ENCODE peak calls at places on chromosomes 11 and 22, in four cellular contexts. One of them, this sample, is unnamed. For H3K36me3, the result is how much of the 10 kb centered on the place peaks cover.

GRCh38 chr11:118522571-118523072 is 4.7 kb upstream of the TTC36 start:
- DNase-seq in neural progenitor cell: peak
- DNase-seq in breast epithelium: no peak
- DNase-seq in left ventricle myocardium inferior: no peak
- DNase-seq in this sample: no peak

GRCh38 chr22:35761037-35761436 is 43.4 kb downstream of the APOL5 start:
- DNase-seq in neural progenitor cell: no peak
- DNase-seq in breast epithelium: no peak
- DNase-seq in left ventricle myocardium inferior: no peak
- DNase-seq in this sample: no peak

GRCh38 chr22:46735747-46736608 is 2.1 kb downstream of the CERK start:
- DNase-seq in neural progenitor cell: peak
- DNase-seq in breast epithelium: no peak
- DNase-seq in left ventricle myocardium inferior: no peak
- DNase-seq in this sample: no peak

GRCh38 chr11:10395196-10395897 is 59.7 kb upstream of the AMPD3 start:
- DNase-seq in neural progenitor cell: no peak
- DNase-seq in breast epithelium: no peak
- DNase-seq in left ventricle myocardium inferior: no peak
- DNase-seq in this sample: no peak

GRCh38 chr22:25059438-25059837 is 106.9 kb downstream of the KIAA1671 start:
- DNase-seq in neural progenitor cell: no peak
- DNase-seq in breast epithelium: no peak
- DNase-seq in left ventricle myocardium inferior: no peak
- DNase-seq in this sample: no peak

GRCh38 chr11:43555811-43556210 is 124.7 kb upstream of the HSD17B12 start:
- DNase-seq in neural progenitor cell: peak
- DNase-seq in breast epithelium: no peak
- DNase-seq in left ventricle myocardium inferior: no peak
- DNase-seq in this sample: no peak

GRCh38 chr11:112163875-112164521 is at the start of gene IL18:
- DNase-seq in neural progenitor cell: peak
- DNase-seq in breast epithelium: no peak
- DNase-seq in left ventricle myocardium inferior: peak
- DNase-seq in this sample: no peak

GRCh38 chr11:36008576-36008975 is 64.7 kb downstream of the LDLRAD3 start:
- DNase-seq in neural progenitor cell: no peak
- DNase-seq in breast epithelium: no peak
- DNase-seq in left ventricle myocardium inferior: no peak
- DNase-seq in this sample: no peak

GRCh38 chr11:24421766-24422165 is 75.1 kb upstream of the LUZP2 start:
- DNase-seq in neural progenitor cell: no peak
- DNase-seq in breast epithelium: no peak
- DNase-seq in left ventricle myocardium inferior: no peak
- DNase-seq in this sample: no peak

GRCh38 chr11:75868990-75869389 is 54.0 kb downstream of the UVRAG start:
- DNase-seq in neural progenitor cell: no peak
- DNase-seq in breast epithelium: no peak
- DNase-seq in left ventricle myocardium inferior: no peak
- DNase-seq in this sample: no peak

GRCh38 chr11:114566273-114566672 is 6.6 kb upstream of the NXPE1 start:
- DNase-seq in neural progenitor cell: peak
- DNase-seq in breast epithelium: no peak
- DNase-seq in left ventricle myocardium inferior: no peak
- DNase-seq in this sample: no peak

GRCh38 chr11:107493117-107493516 is 35.5 kb upstream of the CWF19L2 start:
- DNase-seq in neural progenitor cell: no peak
- DNase-seq in breast epithelium: no peak
- DNase-seq in left ventricle myocardium inferior: no peak
- DNase-seq in this sample: no peak

GRCh38 chr11:76293189-76293631 is 86.9 kb upstream of the WNT11 start:
- DNase-seq in neural progenitor cell: no peak
- DNase-seq in breast epithelium: no peak
- DNase-seq in left ventricle myocardium inferior: no peak
- DNase-seq in this sample: no peak

GRCh38 chr11:508956-509355 is 1.9 kb upstream of the RNH1 start:
- DNase-seq in neural progenitor cell: no peak
- DNase-seq in breast epithelium: no peak
- DNase-seq in left ventricle myocardium inferior: no peak
- DNase-seq in this sample: no peak

GRCh38 chr22:38452373-38453064 is 2.5 kb downstream of the KCNJ4 start:
- DNase-seq in neural progenitor cell: no peak
- DNase-seq in breast epithelium: no peak
- DNase-seq in left ventricle myocardium inferior: peak
- DNase-seq in this sample: no peak

GRCh38 chr11:74024630-74025029 is 15.7 kb upstream of the UCP3 start:
- DNase-seq in neural progenitor cell: no peak
- DNase-seq in breast epithelium: no peak
- DNase-seq in left ventricle myocardium inferior: peak
- DNase-seq in this sample: no peak

GRCh38 chr22:45226681-45227186 is 14.0 kb downstream of the KIAA0930 start:
- DNase-seq in neural progenitor cell: no peak
- DNase-seq in breast epithelium: no peak
- DNase-seq in left ventricle myocardium inferior: no peak
- DNase-seq in this sample: no peak

GRCh38 chr11:95074806-95075563 is 8.3 kb downstream of the SRSF8 start:
- DNase-seq in neural progenitor cell: no peak
- DNase-seq in breast epithelium: no peak
- DNase-seq in left ventricle myocardium inferior: peak
- DNase-seq in this sample: no peak

GRCh38 chr22:39284983-39285382 is 34.4 kb downstream of the RPL3 start:
- DNase-seq in neural progenitor cell: no peak
- DNase-seq in breast epithelium: no peak
- DNase-seq in left ventricle myocardium inferior: no peak
- DNase-seq in this sample: no peak

GRCh38 chr11:67640021-67640757 is 626 bp upstream of the TBX10 start:
- DNase-seq in neural progenitor cell: peak
- DNase-seq in breast epithelium: peak
- DNase-seq in left ventricle myocardium inferior: no peak
- DNase-seq in this sample: peak

GRCh38 chr11:121451178-121451981 is 734 bp upstream of the SORL1 start:
- DNase-seq in neural progenitor cell: no peak
- DNase-seq in breast epithelium: no peak
- DNase-seq in left ventricle myocardium inferior: no peak
- DNase-seq in this sample: no peak

DNA sequence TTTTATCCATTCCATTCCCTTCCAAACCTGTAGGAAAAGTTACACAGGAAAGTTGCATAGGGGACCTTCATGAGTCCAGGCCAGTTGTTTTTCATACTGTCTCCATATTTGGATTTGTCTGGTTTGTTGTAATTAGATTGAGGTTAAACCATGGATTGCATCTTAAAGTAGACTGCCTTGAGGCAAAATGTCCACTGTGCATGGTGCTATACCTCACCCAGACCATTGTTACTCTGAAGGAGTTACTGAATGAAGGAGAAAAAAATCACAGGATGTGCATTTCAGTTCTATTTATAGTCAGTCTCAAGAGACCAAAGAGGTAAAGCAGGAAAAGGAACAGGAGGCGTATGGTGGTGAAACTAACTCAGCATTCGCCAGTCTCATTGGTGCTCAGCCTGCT is 29.6 kb upstream of the L3MBTL2 start:
- DNase-seq in neural progenitor cell: no peak
- DNase-seq in breast epithelium: no peak
- DNase-seq in left ventricle myocardium inferior: no peak
- DNase-seq in this sample: no peak
- H3K36me3 ChIP-seq in neural progenitor cell: under half
- H3K36me3 ChIP-seq in breast epithelium: under half
- H3K36me3 ChIP-seq in left ventricle myocardium inferior: half or more
- H3K36me3 ChIP-seq in this sample: half or more

GRCh38 chr11:93492464-93493251 is 50.5 kb downstream of the SMCO4 start:
- DNase-seq in neural progenitor cell: no peak
- DNase-seq in breast epithelium: no peak
- DNase-seq in left ventricle myocardium inferior: no peak
- DNase-seq in this sample: no peak

GRCh38 chr11:93489841-93490240 is 53.4 kb downstream of the SMCO4 start:
- DNase-seq in neural progenitor cell: no peak
- DNase-seq in breast epithelium: no peak
- DNase-seq in left ventricle myocardium inferior: no peak
- DNase-seq in this sample: no peak

GRCh38 chr11:93491941-93492340 is 51.2 kb downstream of the SMCO4 start:
- DNase-seq in neural progenitor cell: no peak
- DNase-seq in breast epithelium: no peak
- DNase-seq in left ventricle myocardium inferior: no peak
- DNase-seq in this sample: no peak

GRCh38 chr11:93493252-93493897 is 49.8 kb downstream of the SMCO4 start:
- DNase-seq in neural progenitor cell: no peak
- DNase-seq in breast epithelium: no peak
- DNase-seq in left ventricle myocardium inferior: no peak
- DNase-seq in this sample: no peak

GRCh38 chr11:93490996-93491618 is 52.1 kb downstream of the SMCO4 start:
- DNase-seq in neural progenitor cell: no peak
- DNase-seq in breast epithelium: no peak
- DNase-seq in left ventricle myocardium inferior: no peak
- DNase-seq in this sample: no peak
- H3K4me3 ChIP-seq in neural progenitor cell: no peak
- H3K4me3 ChIP-seq in breast epithelium: no peak
- H3K4me3 ChIP-seq in left ventricle myocardium inferior: no peak
- H3K4me3 ChIP-seq in this sample: no peak

GRCh38 chr22:28111501-28111900 is 192.4 kb upstream of the PITPNB start:
- DNase-seq in neural progenitor cell: no peak
- DNase-seq in breast epithelium: no peak
- DNase-seq in left ventricle myocardium inferior: no peak
- DNase-seq in this sample: no peak

GRCh38 chr22:28115426-28115825 is 196.4 kb upstream of the PITPNB start:
- DNase-seq in neural progenitor cell: no peak
- DNase-seq in breast epithelium: no peak
- DNase-seq in left ventricle myocardium inferior: no peak
- DNase-seq in this sample: no peak

GRCh38 chr22:28112130-28112529 is 193.1 kb upstream of the PITPNB start:
- DNase-seq in neural progenitor cell: no peak
- DNase-seq in breast epithelium: no peak
- DNase-seq in left ventricle myocardium inferior: no peak
- DNase-seq in this sample: no peak

GRCh38 chr22:28116261-28116673 is 197.2 kb upstream of the PITPNB start:
- DNase-seq in neural progenitor cell: no peak
- DNase-seq in breast epithelium: no peak
- DNase-seq in left ventricle myocardium inferior: peak
- DNase-seq in this sample: no peak

DNA sequence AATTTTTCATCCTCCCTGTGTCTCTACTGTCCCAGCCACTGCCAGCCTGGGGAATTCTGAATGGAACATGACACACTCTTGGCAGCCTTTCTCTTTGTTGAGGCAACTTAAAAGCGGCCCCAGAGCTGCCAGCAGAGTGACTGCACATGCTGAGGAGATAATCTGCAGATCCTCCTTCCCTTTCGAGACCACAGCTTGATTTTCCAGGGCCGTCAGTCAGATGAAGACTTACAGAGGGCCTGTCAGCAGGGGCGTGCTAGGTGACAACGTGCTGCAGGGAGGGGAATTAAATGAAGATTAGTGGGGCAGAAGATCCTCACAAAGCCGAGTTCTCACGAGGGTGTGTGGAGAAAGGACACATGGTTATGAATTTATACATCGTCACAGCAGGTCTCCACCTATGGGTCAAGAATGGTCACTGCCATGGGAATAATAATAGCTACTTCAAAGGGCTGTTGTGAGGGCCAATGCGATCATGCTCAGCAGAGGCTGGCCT is 193.5 kb upstream of the PITPNB start:
- DNase-seq in neural progenitor cell: peak
- DNase-seq in breast epithelium: no peak
- DNase-seq in left ventricle myocardium inferior: peak
- DNase-seq in this sample: no peak
- TF ChIP-seq CTCF in neural progenitor cell: peak
- TF ChIP-seq CTCF in breast epithelium: peak
- TF ChIP-seq CTCF in left ventricle myocardium inferior: peak
- TF ChIP-seq CTCF in this sample: no peak

GRCh38 chr11:65129649-65130441 is 4.5 kb downstream of the SYVN1 start:
- DNase-seq in neural progenitor cell: no peak
- DNase-seq in breast epithelium: no peak
- DNase-seq in left ventricle myocardium inferior: no peak
- DNase-seq in this sample: no peak
- H3K36me3 ChIP-seq in neural progenitor cell: under half
- H3K36me3 ChIP-seq in breast epithelium: under half
- H3K36me3 ChIP-seq in left ventricle myocardium inferior: half or more
- H3K36me3 ChIP-seq in this sample: half or more

DNA sequence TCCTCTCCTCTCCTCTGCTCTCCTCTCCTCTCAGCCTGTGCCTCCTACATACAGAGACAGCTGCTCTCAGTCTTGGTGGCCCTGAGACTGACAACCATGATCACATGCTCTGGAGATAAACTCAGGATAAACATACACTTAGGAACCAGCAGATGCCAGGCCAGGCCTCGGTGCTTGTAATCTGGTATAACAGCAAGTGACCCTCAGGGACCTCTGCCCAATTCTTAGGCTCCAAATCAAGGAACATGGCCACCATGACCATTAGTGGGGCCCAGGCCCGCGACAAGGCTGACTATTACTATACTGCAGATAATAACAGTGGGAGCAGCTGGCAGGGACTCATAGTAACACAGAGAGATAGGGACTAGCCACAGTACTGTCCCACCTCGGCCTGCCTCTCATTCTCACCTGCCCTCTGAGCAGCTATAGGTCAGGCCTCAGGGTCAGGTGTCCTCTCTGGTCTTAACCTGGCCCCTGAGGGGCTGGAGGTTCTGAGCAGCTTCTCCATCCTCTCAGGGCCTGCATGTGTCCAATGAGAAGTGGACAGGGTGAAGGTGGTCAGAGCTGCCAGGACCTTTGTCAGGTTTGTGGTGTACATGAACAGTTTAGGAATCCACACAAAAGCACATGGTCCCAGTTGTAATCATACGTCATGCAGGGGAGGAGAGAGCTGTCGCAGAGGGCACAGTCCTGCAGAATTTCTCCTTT is 106.1 kb downstream of the GGTLC2 start:
- DNase-seq in neural progenitor cell: no peak
- DNase-seq in breast epithelium: no peak
- DNase-seq in left ventricle myocardium inferior: no peak
- DNase-seq in this sample: no peak
- H3K4me3 ChIP-seq in neural progenitor cell: no peak
- H3K4me3 ChIP-seq in breast epithelium: no peak
- H3K4me3 ChIP-seq in left ventricle myocardium inferior: no peak
- H3K4me3 ChIP-seq in this sample: no peak

This sample was measured in CD8-positive, alpha-beta T cell.